ENCODE peak calls at places on chromosomes 13 and 19, in five cellular contexts. One of them, this sample, is unnamed. For H3K4me1 and H3K9me3, the result is how much of the 10 kb centered on the place peaks cover.

GRCh38 chr13:65188691-65189090 is 2041.4 kb downstream of the PCDH9 start:
- DNase-seq in mucosa of descending colon: no peak
- DNase-seq in IMR-90: no peak
- DNase-seq in effector memory CD4-positive, alpha-beta T cell: no peak
- DNase-seq in transverse colon: no peak
- DNase-seq in this sample: no peak

GRCh38 chr13:26041476-26041875 is 10.3 kb downstream of the SHISA2 start:
- DNase-seq in mucosa of descending colon: no peak
- DNase-seq in IMR-90: no peak
- DNase-seq in effector memory CD4-positive, alpha-beta T cell: no peak
- DNase-seq in transverse colon: no peak
- DNase-seq in this sample: no peak

GRCh38 chr13:75986818-75987217 is 350.7 kb downstream of the LMO7 start:
- DNase-seq in mucosa of descending colon: no peak
- DNase-seq in IMR-90: no peak
- DNase-seq in effector memory CD4-positive, alpha-beta T cell: no peak
- DNase-seq in transverse colon: no peak
- DNase-seq in this sample: no peak

GRCh38 chr19:9850235-9850959 is 15.3 kb downstream of the PIN1 start:
- DNase-seq in mucosa of descending colon: no peak
- DNase-seq in IMR-90: no peak
- DNase-seq in effector memory CD4-positive, alpha-beta T cell: no peak
- DNase-seq in transverse colon: no peak
- DNase-seq in this sample: no peak

GRCh38 chr13:106529415-106530208 is 5.8 kb downstream of the EFNB2 start:
- DNase-seq in mucosa of descending colon: no peak
- DNase-seq in IMR-90: no peak
- DNase-seq in effector memory CD4-positive, alpha-beta T cell: no peak
- DNase-seq in transverse colon: no peak
- DNase-seq in this sample: no peak

GRCh38 chr13:98239156-98240076 is 62.3 kb upstream of the RNF113B start:
- DNase-seq in mucosa of descending colon: no peak
- DNase-seq in IMR-90: no peak
- DNase-seq in effector memory CD4-positive, alpha-beta T cell: no peak
- DNase-seq in transverse colon: no peak
- DNase-seq in this sample: no peak

GRCh38 chr13:30963794-30964193 is 31.3 kb downstream of the TEX26 start:
- DNase-seq in mucosa of descending colon: no peak
- DNase-seq in IMR-90: peak
- DNase-seq in effector memory CD4-positive, alpha-beta T cell: no peak
- DNase-seq in transverse colon: peak
- DNase-seq in this sample: no peak

GRCh38 chr13:50197705-50198104 is 182.5 kb downstream of the KCNRG start:
- DNase-seq in mucosa of descending colon: no peak
- DNase-seq in IMR-90: peak
- DNase-seq in effector memory CD4-positive, alpha-beta T cell: no peak
- DNase-seq in transverse colon: no peak
- DNase-seq in this sample: no peak

GRCh38 chr13:24389506-24389905 is 80.1 kb downstream of the C1QTNF9 start:
- DNase-seq in mucosa of descending colon: no peak
- DNase-seq in IMR-90: no peak
- DNase-seq in effector memory CD4-positive, alpha-beta T cell: no peak
- DNase-seq in transverse colon: no peak
- DNase-seq in this sample: no peak

GRCh38 chr13:24385902-24386301 is 76.5 kb downstream of the C1QTNF9 start:
- DNase-seq in mucosa of descending colon: no peak
- DNase-seq in IMR-90: no peak
- DNase-seq in effector memory CD4-positive, alpha-beta T cell: no peak
- DNase-seq in transverse colon: no peak
- DNase-seq in this sample: no peak

GRCh38 chr13:24392972-24393371 is 83.6 kb downstream of the C1QTNF9 start:
- DNase-seq in mucosa of descending colon: no peak
- DNase-seq in IMR-90: no peak
- DNase-seq in effector memory CD4-positive, alpha-beta T cell: no peak
- DNase-seq in transverse colon: no peak
- DNase-seq in this sample: no peak

GRCh38 chr13:24381539-24382265 is 72.3 kb downstream of the C1QTNF9 start:
- DNase-seq in mucosa of descending colon: no peak
- DNase-seq in IMR-90: peak
- DNase-seq in effector memory CD4-positive, alpha-beta T cell: no peak
- DNase-seq in transverse colon: no peak
- DNase-seq in this sample: no peak

GRCh38 chr13:24386816-24387708 is 77.7 kb downstream of the C1QTNF9 start:
- DNase-seq in mucosa of descending colon: no peak
- DNase-seq in IMR-90: no peak
- DNase-seq in effector memory CD4-positive, alpha-beta T cell: no peak
- DNase-seq in transverse colon: no peak
- DNase-seq in this sample: no peak
- H3K4me1 ChIP-seq in mucosa of descending colon: under half
- H3K4me1 ChIP-seq in IMR-90: under half
- H3K4me1 ChIP-seq in effector memory CD4-positive, alpha-beta T cell: under half
- H3K4me1 ChIP-seq in transverse colon: under half
- H3K4me1 ChIP-seq in this sample: under half

GRCh38 chr19:34759218-34759917 is 13.6 kb downstream of the ZNF599 start:
- DNase-seq in mucosa of descending colon: no peak
- DNase-seq in IMR-90: no peak
- DNase-seq in effector memory CD4-positive, alpha-beta T cell: no peak
- DNase-seq in transverse colon: no peak
- DNase-seq in this sample: no peak
- H3K9me3 ChIP-seq in mucosa of descending colon: half or more
- H3K9me3 ChIP-seq in IMR-90: half or more
- H3K9me3 ChIP-seq in effector memory CD4-positive, alpha-beta T cell: under half
- H3K9me3 ChIP-seq in transverse colon: half or more
- H3K9me3 ChIP-seq in this sample: under half

GRCh38 chr13:109479991-109480696 is 306.2 kb downstream of the IRS2 start:
- DNase-seq in mucosa of descending colon: no peak
- DNase-seq in IMR-90: peak
- DNase-seq in effector memory CD4-positive, alpha-beta T cell: no peak
- DNase-seq in transverse colon: no peak
- DNase-seq in this sample: no peak

GRCh38 chr13:109479534-109479933 is 306.8 kb downstream of the IRS2 start:
- DNase-seq in mucosa of descending colon: no peak
- DNase-seq in IMR-90: no peak
- DNase-seq in effector memory CD4-positive, alpha-beta T cell: no peak
- DNase-seq in transverse colon: no peak
- DNase-seq in this sample: no peak

GRCh38 chr13:109485136-109485794 is 301.1 kb downstream of the IRS2 start:
- DNase-seq in mucosa of descending colon: no peak
- DNase-seq in IMR-90: no peak
- DNase-seq in effector memory CD4-positive, alpha-beta T cell: no peak
- DNase-seq in transverse colon: no peak
- DNase-seq in this sample: no peak

GRCh38 chr13:109481046-109481445 is 305.3 kb downstream of the IRS2 start:
- DNase-seq in mucosa of descending colon: no peak
- DNase-seq in IMR-90: peak
- DNase-seq in effector memory CD4-positive, alpha-beta T cell: no peak
- DNase-seq in transverse colon: no peak
- DNase-seq in this sample: no peak

DNA sequence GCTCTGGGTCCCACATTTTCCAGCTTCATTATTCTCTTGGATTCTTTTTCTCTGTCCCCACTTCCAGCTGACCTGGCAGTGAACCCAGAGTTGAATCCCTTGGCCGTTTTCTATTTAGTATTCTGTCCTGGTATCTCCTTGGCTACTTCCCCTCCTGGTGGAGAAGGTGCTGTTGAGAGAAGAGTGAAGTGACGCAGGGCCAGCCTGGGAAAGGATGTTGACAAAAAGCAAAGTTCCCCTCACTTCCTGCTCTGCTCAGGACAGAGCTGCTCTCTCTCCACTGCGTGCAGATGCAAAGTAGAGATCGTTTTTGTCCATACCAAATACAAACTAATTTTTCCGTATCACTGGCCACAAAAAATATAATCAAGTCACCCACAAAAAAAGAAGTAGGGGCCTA is 303.0 kb downstream of the IRS2 start:
- DNase-seq in mucosa of descending colon: no peak
- DNase-seq in IMR-90: no peak
- DNase-seq in effector memory CD4-positive, alpha-beta T cell: no peak
- DNase-seq in transverse colon: no peak
- DNase-seq in this sample: peak
- H3K4me1 ChIP-seq in mucosa of descending colon: under half
- H3K4me1 ChIP-seq in IMR-90: under half
- H3K4me1 ChIP-seq in effector memory CD4-positive, alpha-beta T cell: under half
- H3K4me1 ChIP-seq in transverse colon: under half
- H3K4me1 ChIP-seq in this sample: under half

DNA sequence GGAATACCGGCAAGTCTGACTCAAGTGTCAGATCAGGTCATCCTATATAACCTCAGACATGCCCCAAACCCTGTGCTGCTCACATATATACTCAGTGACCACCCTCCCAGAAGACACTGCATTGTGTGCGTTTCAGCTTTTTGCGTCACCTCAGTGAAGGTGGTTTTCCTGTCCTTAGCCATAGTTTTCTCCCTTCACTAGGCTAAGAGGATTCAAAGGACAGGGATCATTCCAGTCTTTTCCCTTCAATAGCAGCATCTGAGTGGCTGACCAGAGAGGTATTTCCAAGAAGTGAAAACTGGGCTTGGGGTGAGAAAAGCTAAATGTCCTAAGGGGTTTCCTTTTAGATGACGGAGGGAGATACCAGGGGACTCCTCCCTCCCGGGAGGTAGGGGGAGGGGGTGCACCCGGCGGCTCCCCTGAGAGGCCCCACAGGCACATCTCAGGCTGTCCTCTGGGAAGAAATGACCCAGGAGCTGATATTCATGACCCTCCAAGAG is 12.7 kb upstream of the OR10H1 start:
- DNase-seq in mucosa of descending colon: no peak
- DNase-seq in IMR-90: no peak
- DNase-seq in effector memory CD4-positive, alpha-beta T cell: no peak
- DNase-seq in transverse colon: no peak
- DNase-seq in this sample: no peak
- H3K9me3 ChIP-seq in mucosa of descending colon: under half
- H3K9me3 ChIP-seq in IMR-90: under half
- H3K9me3 ChIP-seq in effector memory CD4-positive, alpha-beta T cell: under half
- H3K9me3 ChIP-seq in transverse colon: under half
- H3K9me3 ChIP-seq in this sample: under half

DNA sequence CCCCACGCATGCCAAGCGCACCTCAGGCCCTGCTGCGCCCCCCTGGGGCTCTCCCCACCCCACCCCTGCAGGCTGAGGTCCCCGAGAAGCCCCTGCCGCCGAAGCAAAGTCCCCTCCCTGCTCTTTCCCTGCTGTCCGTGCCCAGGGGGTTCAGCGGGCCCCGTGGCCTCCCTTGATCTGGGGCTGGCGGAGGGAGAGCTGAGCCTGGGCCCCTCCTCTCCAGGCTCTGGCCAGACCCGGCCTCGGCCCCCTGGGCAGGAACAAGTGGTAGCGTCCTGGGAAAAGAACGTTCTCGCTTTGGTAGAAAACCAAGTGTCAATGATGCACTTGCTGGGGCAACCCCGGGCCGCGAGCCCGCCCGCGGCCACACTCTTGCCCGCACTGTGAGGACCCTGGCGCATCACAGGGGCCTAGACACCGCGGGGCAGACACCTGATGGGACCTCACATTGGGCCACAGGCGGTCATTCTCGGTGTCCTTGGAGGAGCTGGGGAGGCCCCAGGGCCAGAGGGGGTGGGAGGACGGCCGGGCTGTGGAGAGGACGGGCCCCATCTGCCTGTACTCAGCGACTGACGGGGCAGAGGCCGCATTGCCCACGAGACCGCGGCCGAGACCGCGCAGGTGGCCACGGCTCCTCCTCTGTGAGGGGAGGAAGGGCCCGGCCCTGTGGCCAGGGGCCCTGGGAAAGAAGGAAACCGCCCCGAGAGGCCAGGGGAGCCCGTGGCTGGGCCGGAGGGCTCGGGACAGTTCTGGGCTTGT is 29.0 kb downstream of the GPX4 start:
- DNase-seq in mucosa of descending colon: no peak
- DNase-seq in IMR-90: no peak
- DNase-seq in effector memory CD4-positive, alpha-beta T cell: peak
- DNase-seq in transverse colon: peak
- DNase-seq in this sample: no peak
- H3K4me1 ChIP-seq in mucosa of descending colon: half or more
- H3K4me1 ChIP-seq in IMR-90: under half
- H3K4me1 ChIP-seq in effector memory CD4-positive, alpha-beta T cell: under half
- H3K4me1 ChIP-seq in transverse colon: half or more
- H3K4me1 ChIP-seq in this sample: under half